ENCODE peak calls at places on chromosomes 2 and 18, in ten cellular contexts. One of them, this sample, is unnamed.

GRCh38 chr2:156379069-156379468 is 46.5 kb upstream of the NR4A2 start:
- DNase-seq in PC-9: no peak
- DNase-seq in brain microvascular endothelial cell: no peak
- DNase-seq in AG09309: no peak
- DNase-seq in GM06990: peak; percentile 23
- DNase-seq in kidney: no peak
- DNase-seq in adrenal gland: no peak
- DNase-seq in heart left ventricle: no peak
- DNase-seq in fibroblast of lung: no peak
- DNase-seq in GM12865: no peak
- DNase-seq in this sample: no peak

GRCh38 chr2:129708221-129708967 is 271.1 kb upstream of the RAB6C start:
- DNase-seq in PC-9: no peak
- DNase-seq in brain microvascular endothelial cell: no peak
- DNase-seq in AG09309: no peak
- DNase-seq in GM06990: no peak
- DNase-seq in kidney: no peak
- DNase-seq in adrenal gland: no peak
- DNase-seq in heart left ventricle: no peak
- DNase-seq in fibroblast of lung: no peak
- DNase-seq in GM12865: no peak
- DNase-seq in this sample: no peak

GRCh38 chr18:30687501-30687900 is 355.0 kb downstream of the DSC3 start:
- DNase-seq in PC-9: no peak
- DNase-seq in brain microvascular endothelial cell: no peak
- DNase-seq in AG09309: no peak
- DNase-seq in GM06990: no peak
- DNase-seq in kidney: no peak
- DNase-seq in adrenal gland: no peak
- DNase-seq in heart left ventricle: no peak
- DNase-seq in fibroblast of lung: no peak
- DNase-seq in GM12865: no peak
- DNase-seq in this sample: no peak

GRCh38 chr2:101909760-101910159 is 82.0 kb upstream of the IL1R2 start:
- DNase-seq in PC-9: no peak
- DNase-seq in brain microvascular endothelial cell: no peak
- DNase-seq in AG09309: no peak
- DNase-seq in GM06990: no peak
- DNase-seq in kidney: no peak
- DNase-seq in adrenal gland: no peak
- DNase-seq in heart left ventricle: no peak
- DNase-seq in fibroblast of lung: no peak
- DNase-seq in GM12865: no peak
- DNase-seq in this sample: no peak

GRCh38 chr18:5630057-5630765 is 86.4 kb upstream of the EPB41L3 start:
- DNase-seq in PC-9: no peak
- DNase-seq in brain microvascular endothelial cell: no peak
- DNase-seq in AG09309: no peak
- DNase-seq in GM06990: peak; percentile 18
- DNase-seq in kidney: peak; percentile 87
- DNase-seq in adrenal gland: peak; percentile 82
- DNase-seq in heart left ventricle: peak; percentile 70
- DNase-seq in fibroblast of lung: peak; percentile 70
- DNase-seq in GM12865: peak; percentile 49
- DNase-seq in this sample: peak; percentile 55

GRCh38 chr2:239187464-239188253 is 213.2 kb downstream of the HDAC4 start:
- DNase-seq in PC-9: no peak
- DNase-seq in brain microvascular endothelial cell: no peak
- DNase-seq in AG09309: no peak
- DNase-seq in GM06990: no peak
- DNase-seq in kidney: peak; percentile 39
- DNase-seq in adrenal gland: no peak
- DNase-seq in heart left ventricle: peak; percentile 9
- DNase-seq in fibroblast of lung: no peak
- DNase-seq in GM12865: no peak
- DNase-seq in this sample: no peak

GRCh38 chr2:222950886-222951285 is 90.0 kb downstream of the ACSL3 start:
- DNase-seq in PC-9: no peak
- DNase-seq in brain microvascular endothelial cell: peak; percentile 86
- DNase-seq in AG09309: peak; percentile 49
- DNase-seq in GM06990: no peak
- DNase-seq in kidney: no peak
- DNase-seq in adrenal gland: no peak
- DNase-seq in heart left ventricle: no peak
- DNase-seq in fibroblast of lung: peak; percentile 94
- DNase-seq in GM12865: no peak
- DNase-seq in this sample: peak; percentile 60

GRCh38 chr18:50679656-50680055 is 119.8 kb downstream of the MAPK4 start:
- DNase-seq in PC-9: no peak
- DNase-seq in brain microvascular endothelial cell: no peak
- DNase-seq in AG09309: no peak
- DNase-seq in GM06990: no peak
- DNase-seq in kidney: no peak
- DNase-seq in adrenal gland: no peak
- DNase-seq in heart left ventricle: no peak
- DNase-seq in fibroblast of lung: no peak
- DNase-seq in GM12865: no peak
- DNase-seq in this sample: no peak

GRCh38 chr2:101362777-101363176 is 24.5 kb downstream of the CREG2 start:
- DNase-seq in PC-9: no peak
- DNase-seq in brain microvascular endothelial cell: no peak
- DNase-seq in AG09309: no peak
- DNase-seq in GM06990: no peak
- DNase-seq in kidney: no peak
- DNase-seq in adrenal gland: no peak
- DNase-seq in heart left ventricle: no peak
- DNase-seq in fibroblast of lung: no peak
- DNase-seq in GM12865: no peak
- DNase-seq in this sample: no peak

GRCh38 chr2:240571314-240571973 is 3.2 kb downstream of the RNPEPL1 start:
- DNase-seq in PC-9: no peak
- DNase-seq in brain microvascular endothelial cell: no peak
- DNase-seq in AG09309: no peak
- DNase-seq in GM06990: no peak
- DNase-seq in kidney: peak; percentile 67
- DNase-seq in adrenal gland: no peak
- DNase-seq in heart left ventricle: no peak
- DNase-seq in fibroblast of lung: no peak
- DNase-seq in GM12865: no peak
- DNase-seq in this sample: no peak

GRCh38 chr18:74289946-74290478 is 1.8 kb downstream of the CYB5A start:
- DNase-seq in PC-9: no peak
- DNase-seq in brain microvascular endothelial cell: no peak
- DNase-seq in AG09309: no peak
- DNase-seq in GM06990: no peak
- DNase-seq in kidney: no peak
- DNase-seq in adrenal gland: no peak
- DNase-seq in heart left ventricle: no peak
- DNase-seq in fibroblast of lung: no peak
- DNase-seq in GM12865: no peak
- DNase-seq in this sample: no peak

GRCh38 chr18:74286106-74286856 is 5.5 kb downstream of the CYB5A start:
- DNase-seq in PC-9: no peak
- DNase-seq in brain microvascular endothelial cell: no peak
- DNase-seq in AG09309: no peak
- DNase-seq in GM06990: no peak
- DNase-seq in kidney: no peak
- DNase-seq in adrenal gland: no peak
- DNase-seq in heart left ventricle: no peak
- DNase-seq in fibroblast of lung: no peak
- DNase-seq in GM12865: no peak
- DNase-seq in this sample: peak; percentile 32

GRCh38 chr18:74289137-74289536 is 2.6 kb downstream of the CYB5A start:
- DNase-seq in PC-9: no peak
- DNase-seq in brain microvascular endothelial cell: no peak
- DNase-seq in AG09309: no peak
- DNase-seq in GM06990: no peak
- DNase-seq in kidney: no peak
- DNase-seq in adrenal gland: no peak
- DNase-seq in heart left ventricle: no peak
- DNase-seq in fibroblast of lung: peak; percentile 14
- DNase-seq in GM12865: no peak
- DNase-seq in this sample: peak; percentile 53

GRCh38 chr18:74288730-74289129 is 3.0 kb downstream of the CYB5A start:
- DNase-seq in PC-9: no peak
- DNase-seq in brain microvascular endothelial cell: no peak
- DNase-seq in AG09309: no peak
- DNase-seq in GM06990: no peak
- DNase-seq in kidney: no peak
- DNase-seq in adrenal gland: no peak
- DNase-seq in heart left ventricle: no peak
- DNase-seq in fibroblast of lung: no peak
- DNase-seq in GM12865: no peak
- DNase-seq in this sample: no peak

GRCh38 chr18:74288041-74288440 is 3.7 kb downstream of the CYB5A start:
- DNase-seq in PC-9: no peak
- DNase-seq in brain microvascular endothelial cell: no peak
- DNase-seq in AG09309: no peak
- DNase-seq in GM06990: no peak
- DNase-seq in kidney: no peak
- DNase-seq in adrenal gland: no peak
- DNase-seq in heart left ventricle: no peak
- DNase-seq in fibroblast of lung: no peak
- DNase-seq in GM12865: no peak
- DNase-seq in this sample: no peak
- H3K4me3 ChIP-seq in PC-9: no peak overlapping the region
- H3K4me3 ChIP-seq in brain microvascular endothelial cell: no peak overlapping the region
- H3K4me3 ChIP-seq in AG09309: no peak overlapping the region
- H3K4me3 ChIP-seq in GM06990: no peak overlapping the region
- H3K4me3 ChIP-seq in kidney: peak overlapping the region; percentile 68
- H3K4me3 ChIP-seq in adrenal gland: no peak overlapping the region
- H3K4me3 ChIP-seq in heart left ventricle: no peak overlapping the region
- H3K4me3 ChIP-seq in fibroblast of lung: no peak overlapping the region
- H3K4me3 ChIP-seq in GM12865: no peak overlapping the region
- H3K4me3 ChIP-seq in this sample: no peak overlapping the region

GRCh38 chr2:182836451-182836850 is 30.0 kb downstream of the FRZB start:
- DNase-seq in PC-9: no peak
- DNase-seq in brain microvascular endothelial cell: no peak
- DNase-seq in AG09309: no peak
- DNase-seq in GM06990: no peak
- DNase-seq in kidney: no peak
- DNase-seq in adrenal gland: no peak
- DNase-seq in heart left ventricle: no peak
- DNase-seq in fibroblast of lung: no peak
- DNase-seq in GM12865: no peak
- DNase-seq in this sample: no peak
- H3K4me3 ChIP-seq in PC-9: no peak overlapping the region
- H3K4me3 ChIP-seq in brain microvascular endothelial cell: no peak overlapping the region
- H3K4me3 ChIP-seq in AG09309: no peak overlapping the region
- H3K4me3 ChIP-seq in GM06990: no peak overlapping the region
- H3K4me3 ChIP-seq in kidney: no peak overlapping the region
- H3K4me3 ChIP-seq in adrenal gland: no peak overlapping the region
- H3K4me3 ChIP-seq in heart left ventricle: no peak overlapping the region
- H3K4me3 ChIP-seq in fibroblast of lung: no peak overlapping the region
- H3K4me3 ChIP-seq in GM12865: no peak overlapping the region
- H3K4me3 ChIP-seq in this sample: no peak overlapping the region

GRCh38 chr18:55473534-55473933 is 114.5 kb downstream of the TCF4 start:
- DNase-seq in PC-9: no peak
- DNase-seq in brain microvascular endothelial cell: no peak
- DNase-seq in AG09309: no peak
- DNase-seq in GM06990: no peak
- DNase-seq in kidney: no peak
- DNase-seq in adrenal gland: no peak
- DNase-seq in heart left ventricle: no peak
- DNase-seq in fibroblast of lung: no peak
- DNase-seq in GM12865: no peak
- DNase-seq in this sample: no peak
- H3K4me3 ChIP-seq in PC-9: no peak overlapping the region
- H3K4me3 ChIP-seq in brain microvascular endothelial cell: no peak overlapping the region
- H3K4me3 ChIP-seq in AG09309: no peak overlapping the region
- H3K4me3 ChIP-seq in GM06990: no peak overlapping the region
- H3K4me3 ChIP-seq in kidney: no peak overlapping the region
- H3K4me3 ChIP-seq in adrenal gland: no peak overlapping the region
- H3K4me3 ChIP-seq in heart left ventricle: no peak overlapping the region
- H3K4me3 ChIP-seq in fibroblast of lung: no peak overlapping the region
- H3K4me3 ChIP-seq in GM12865: no peak overlapping the region
- H3K4me3 ChIP-seq in this sample: no peak overlapping the region

GRCh38 chr2:113895301-113895700 is 5.4 kb downstream of the ACTR3 start:
- DNase-seq in PC-9: no peak
- DNase-seq in brain microvascular endothelial cell: no peak
- DNase-seq in AG09309: no peak
- DNase-seq in GM06990: no peak
- DNase-seq in kidney: no peak
- DNase-seq in adrenal gland: no peak
- DNase-seq in heart left ventricle: no peak
- DNase-seq in fibroblast of lung: peak; percentile 48
- DNase-seq in GM12865: no peak
- DNase-seq in this sample: no peak

GRCh38 chr2:113895819-113896563 is 6.1 kb downstream of the ACTR3 start:
- DNase-seq in PC-9: no peak
- DNase-seq in brain microvascular endothelial cell: no peak
- DNase-seq in AG09309: no peak
- DNase-seq in GM06990: no peak
- DNase-seq in kidney: no peak
- DNase-seq in adrenal gland: no peak
- DNase-seq in heart left ventricle: no peak
- DNase-seq in fibroblast of lung: no peak
- DNase-seq in GM12865: no peak
- DNase-seq in this sample: no peak

GRCh38 chr2:113896791-113897190 is 6.9 kb downstream of the ACTR3 start:
- DNase-seq in PC-9: no peak
- DNase-seq in brain microvascular endothelial cell: no peak
- DNase-seq in AG09309: no peak
- DNase-seq in GM06990: no peak
- DNase-seq in kidney: no peak
- DNase-seq in adrenal gland: no peak
- DNase-seq in heart left ventricle: no peak
- DNase-seq in fibroblast of lung: no peak
- DNase-seq in GM12865: no peak
- DNase-seq in this sample: peak; percentile 46

GRCh38 chr2:113892004-113892740 is 2.3 kb downstream of the ACTR3 start:
- DNase-seq in PC-9: no peak
- DNase-seq in brain microvascular endothelial cell: no peak
- DNase-seq in AG09309: no peak
- DNase-seq in GM06990: no peak
- DNase-seq in kidney: no peak
- DNase-seq in adrenal gland: no peak
- DNase-seq in heart left ventricle: no peak
- DNase-seq in fibroblast of lung: no peak
- DNase-seq in GM12865: peak; percentile 32
- DNase-seq in this sample: no peak

DNA sequence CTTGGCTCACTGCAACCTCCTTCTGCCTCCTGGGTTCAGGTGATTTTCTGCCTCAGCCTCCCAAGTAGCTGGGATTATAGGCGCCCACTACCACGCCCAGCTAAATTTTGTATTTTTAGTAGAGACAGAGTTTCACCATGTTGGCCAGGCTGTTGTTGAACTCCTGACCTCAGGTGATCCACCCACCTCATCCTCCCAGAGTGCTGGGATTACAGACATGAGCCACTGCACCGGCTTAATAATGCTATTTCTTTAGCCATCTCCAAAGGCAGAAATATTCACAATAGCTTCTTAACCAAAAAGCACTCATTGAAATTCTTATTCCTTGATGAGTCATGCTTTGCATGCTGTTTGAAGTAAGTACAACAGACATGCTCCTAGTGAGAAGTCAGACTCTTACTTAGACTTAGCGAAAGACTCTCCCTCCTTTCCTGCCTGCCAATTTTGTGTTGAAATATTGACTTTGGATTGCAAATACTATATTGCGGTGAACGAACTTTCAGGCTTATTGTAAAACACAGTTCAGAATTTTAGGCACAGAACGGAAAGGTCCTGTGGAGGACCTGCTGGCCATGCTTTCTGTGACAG is 4.4 kb downstream of the ACTR3 start:
- DNase-seq in PC-9: peak; percentile 15
- DNase-seq in brain microvascular endothelial cell: peak; percentile 53
- DNase-seq in AG09309: peak; percentile 96
- DNase-seq in GM06990: no peak
- DNase-seq in kidney: no peak
- DNase-seq in adrenal gland: no peak
- DNase-seq in heart left ventricle: no peak
- DNase-seq in fibroblast of lung: peak; percentile 95
- DNase-seq in GM12865: no peak
- DNase-seq in this sample: peak; percentile 96
- H3K4me3 ChIP-seq in PC-9: peak overlapping the region; percentile 14
- H3K4me3 ChIP-seq in brain microvascular endothelial cell: peak overlapping the region; percentile 5
- H3K4me3 ChIP-seq in AG09309: no peak overlapping the region
- H3K4me3 ChIP-seq in GM06990: peak overlapping the region; percentile 53
- H3K4me3 ChIP-seq in kidney: no peak overlapping the region
- H3K4me3 ChIP-seq in adrenal gland: no peak overlapping the region
- H3K4me3 ChIP-seq in heart left ventricle: no peak overlapping the region
- H3K4me3 ChIP-seq in fibroblast of lung: peak overlapping the region; percentile 32
- H3K4me3 ChIP-seq in GM12865: peak overlapping the region; percentile 98
- H3K4me3 ChIP-seq in this sample: peak overlapping the region; percentile 27

This sample was measured in fibroblast of pulmonary artery.